ENCODE peak calls at places on chromosomes 2 and 18, in four cellular contexts. One of them, this sample, is unnamed.

GRCh38 chr2:159362816-159363251 is 76.3 kb upstream of the WDSUB1 start:
- DNase-seq in brain microvascular endothelial cell: no peak
- DNase-seq in HCT116: no peak
- DNase-seq in HepG2: peak; percentile 12
- DNase-seq in this sample: peak; percentile 25

GRCh38 chr18:34794346-34794745 is 84.2 kb downstream of the DTNA start:
- DNase-seq in brain microvascular endothelial cell: no peak
- DNase-seq in HCT116: no peak
- DNase-seq in HepG2: no peak
- DNase-seq in this sample: no peak

GRCh38 chr2:208253518-208254117 is 1.3 kb downstream of the IDH1 start:
- DNase-seq in brain microvascular endothelial cell: no peak
- DNase-seq in HCT116: no peak
- DNase-seq in HepG2: no peak
- DNase-seq in this sample: peak; percentile 71

GRCh38 chr2:148622390-148622789 is 22.2 kb upstream of the EPC2 start:
- DNase-seq in brain microvascular endothelial cell: no peak
- DNase-seq in HCT116: no peak
- DNase-seq in HepG2: no peak
- DNase-seq in this sample: no peak

GRCh38 chr2:134982603-134983002 is 64.0 kb downstream of the CCNT2 start:
- DNase-seq in brain microvascular endothelial cell: no peak
- DNase-seq in HCT116: no peak
- DNase-seq in HepG2: no peak
- DNase-seq in this sample: no peak

GRCh38 chr2:172597191-172597842 is 41.4 kb downstream of the PDK1 start:
- DNase-seq in brain microvascular endothelial cell: no peak
- DNase-seq in HCT116: no peak
- DNase-seq in HepG2: no peak
- DNase-seq in this sample: no peak

GRCh38 chr2:159902722-159903121 is 104.7 kb upstream of the CD302 start:
- DNase-seq in brain microvascular endothelial cell: no peak
- DNase-seq in HCT116: no peak
- DNase-seq in HepG2: no peak
- DNase-seq in this sample: no peak

GRCh38 chr2:31324000-31324633 is 90.2 kb downstream of the EHD3 start:
- DNase-seq in brain microvascular endothelial cell: no peak
- DNase-seq in HCT116: no peak
- DNase-seq in HepG2: no peak
- DNase-seq in this sample: no peak

GRCh38 chr2:221500501-221501209 is 71.4 kb downstream of the EPHA4 start:
- DNase-seq in brain microvascular endothelial cell: no peak
- DNase-seq in HCT116: no peak
- DNase-seq in HepG2: no peak
- DNase-seq in this sample: no peak

GRCh38 chr2:231672617-231673347 is 35.5 kb upstream of the PTMA start:
- DNase-seq in brain microvascular endothelial cell: peak; percentile 45
- DNase-seq in HCT116: peak; percentile 79
- DNase-seq in HepG2: peak; percentile 71
- DNase-seq in this sample: peak; percentile 90

GRCh38 chr18:11842562-11842961 is 8.7 kb upstream of the CHMP1B start:
- DNase-seq in brain microvascular endothelial cell: no peak
- DNase-seq in HCT116: no peak
- DNase-seq in HepG2: no peak
- DNase-seq in this sample: no peak

GRCh38 chr2:8886876-8887275 is 49.5 kb upstream of the KIDINS220 start:
- DNase-seq in brain microvascular endothelial cell: no peak
- DNase-seq in HCT116: no peak
- DNase-seq in HepG2: no peak
- DNase-seq in this sample: no peak

GRCh38 chr2:97788986-97789644 is 75.7 kb downstream of the ZAP70 start:
- DNase-seq in brain microvascular endothelial cell: no peak
- DNase-seq in HCT116: no peak
- DNase-seq in HepG2: no peak
- DNase-seq in this sample: peak; percentile 47

GRCh38 chr2:45826889-45827635 is 175.6 kb downstream of the PRKCE start:
- DNase-seq in brain microvascular endothelial cell: peak; percentile 16
- DNase-seq in HCT116: no peak
- DNase-seq in HepG2: no peak
- DNase-seq in this sample: no peak

GRCh38 chr18:75211002-75211621 is 515 bp downstream of the TSHZ1 start:
- DNase-seq in brain microvascular endothelial cell: no peak
- DNase-seq in HCT116: no peak
- DNase-seq in HepG2: peak; percentile 19
- DNase-seq in this sample: no peak

GRCh38 chr2:238754259-238754658 is 93.6 kb upstream of the TWIST2 start:
- DNase-seq in brain microvascular endothelial cell: no peak
- DNase-seq in HCT116: peak; percentile 22
- DNase-seq in HepG2: no peak
- DNase-seq in this sample: no peak

GRCh38 chr2:150889141-150889540 is 372.5 kb downstream of the RBM43 start:
- DNase-seq in brain microvascular endothelial cell: no peak
- DNase-seq in HCT116: no peak
- DNase-seq in HepG2: no peak
- DNase-seq in this sample: no peak

GRCh38 chr2:204892506-204893255 is 347.4 kb downstream of the PARD3B start:
- DNase-seq in brain microvascular endothelial cell: peak; percentile 38
- DNase-seq in HCT116: no peak
- DNase-seq in HepG2: no peak
- DNase-seq in this sample: peak; percentile 72

GRCh38 chr2:176752295-176752694 is 460.3 kb upstream of the HNRNPA3 start:
- DNase-seq in brain microvascular endothelial cell: no peak
- DNase-seq in HCT116: no peak
- DNase-seq in HepG2: no peak
- DNase-seq in this sample: no peak

GRCh38 chr2:15584316-15584715 is 7.4 kb upstream of the DDX1 start:
- DNase-seq in brain microvascular endothelial cell: no peak
- DNase-seq in HCT116: no peak
- DNase-seq in HepG2: no peak
- DNase-seq in this sample: no peak

GRCh38 chr2:216535454-216535995 is 36.9 kb downstream of the RPL37A start:
- DNase-seq in brain microvascular endothelial cell: peak; percentile 94
- DNase-seq in HCT116: no peak
- DNase-seq in HepG2: peak; percentile 52
- DNase-seq in this sample: peak; percentile 87

GRCh38 chr2:157592983-157593382 is 35.7 kb downstream of the ACVR1C start:
- DNase-seq in brain microvascular endothelial cell: peak; percentile 12
- DNase-seq in HCT116: no peak
- DNase-seq in HepG2: peak; percentile 4
- DNase-seq in this sample: no peak

DNA sequence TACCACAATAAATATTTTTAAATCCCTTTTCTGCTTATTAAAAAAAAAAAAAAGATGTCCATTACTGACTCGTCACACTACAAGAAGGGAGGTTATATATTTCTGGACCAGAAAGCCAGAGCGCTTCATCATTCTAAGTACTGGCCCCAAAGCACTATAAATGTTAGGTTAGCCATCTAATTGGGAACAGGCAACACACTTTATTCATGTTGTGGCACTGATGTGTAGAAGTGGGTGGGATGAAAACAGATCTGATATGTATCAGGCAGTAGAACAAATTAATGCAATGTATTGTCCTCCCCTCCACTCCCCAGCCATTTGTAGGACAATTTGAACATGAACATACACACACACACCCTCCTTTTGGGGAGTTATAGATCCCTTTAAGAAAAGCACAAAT is 24.4 kb downstream of the LANCL1 start:
- DNase-seq in brain microvascular endothelial cell: no peak
- DNase-seq in HCT116: no peak
- DNase-seq in HepG2: no peak
- DNase-seq in this sample: no peak
- H3K27ac ChIP-seq in brain microvascular endothelial cell: no peak overlapping the region
- H3K27ac ChIP-seq in HCT116: no peak overlapping the region
- H3K27ac ChIP-seq in HepG2: no peak overlapping the region
- H3K27ac ChIP-seq in this sample: no peak overlapping the region

GRCh38 chr2:235614900-235615712 is 121.3 kb downstream of the AGAP1 start:
- DNase-seq in brain microvascular endothelial cell: peak; percentile 54
- DNase-seq in HCT116: no peak
- DNase-seq in HepG2: peak; percentile 53
- DNase-seq in this sample: peak; percentile 93
- H3K27ac ChIP-seq in brain microvascular endothelial cell: peak overlapping the region; percentile 22
- H3K27ac ChIP-seq in HCT116: no peak overlapping the region
- H3K27ac ChIP-seq in HepG2: peak overlapping the region; percentile 35
- H3K27ac ChIP-seq in this sample: peak overlapping the region; percentile 96

DNA sequence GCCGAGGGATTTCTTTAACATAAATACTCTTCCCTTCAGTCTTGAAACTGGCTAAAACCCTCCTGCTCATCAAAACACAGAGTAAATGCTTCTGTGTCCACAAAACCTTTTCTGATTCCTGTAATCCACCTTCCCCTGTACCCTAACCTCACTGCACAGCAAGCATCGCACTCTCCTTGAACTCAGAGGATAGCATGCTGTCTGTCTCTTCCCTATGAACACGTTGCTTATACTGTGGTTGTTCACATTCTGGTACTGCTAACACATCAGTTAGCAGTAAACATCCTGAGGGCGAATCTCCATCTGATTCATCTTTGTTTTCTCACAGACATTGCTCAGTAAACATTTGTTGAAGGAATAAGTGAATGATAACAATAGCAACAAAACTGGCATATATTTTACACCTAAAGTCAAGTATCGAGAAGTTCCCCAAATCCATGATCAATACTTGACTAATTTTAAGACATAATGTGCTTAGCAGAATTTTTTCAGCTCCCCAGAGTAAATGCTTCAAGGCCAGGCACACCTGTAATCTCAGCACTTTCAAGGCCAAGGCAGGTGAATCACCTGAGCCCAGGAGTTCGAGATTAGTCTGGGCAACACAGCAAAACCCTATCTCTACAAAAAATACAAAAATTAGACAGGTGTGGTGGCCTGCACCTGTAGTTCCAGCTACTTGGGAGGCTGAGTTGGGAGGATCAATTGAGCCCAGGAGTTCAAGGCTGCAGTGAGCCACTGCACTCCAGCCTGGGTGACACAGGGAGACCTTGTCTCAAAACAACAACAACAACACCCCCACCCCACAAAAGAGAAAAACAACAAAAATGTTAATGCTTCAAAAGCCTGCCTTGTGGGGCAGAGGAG is 45.6 kb upstream of the LPIN2 start:
- DNase-seq in brain microvascular endothelial cell: no peak
- DNase-seq in HCT116: no peak
- DNase-seq in HepG2: peak; percentile 84
- DNase-seq in this sample: no peak
- H3K27ac ChIP-seq in brain microvascular endothelial cell: no peak overlapping the region
- H3K27ac ChIP-seq in HCT116: no peak overlapping the region
- H3K27ac ChIP-seq in HepG2: peak overlapping the region; percentile 92
- H3K27ac ChIP-seq in this sample: no peak overlapping the region

GRCh38 chr2:27297195-27297594 is 11.1 kb downstream of the UCN start:
- DNase-seq in brain microvascular endothelial cell: no peak
- DNase-seq in HCT116: no peak
- DNase-seq in HepG2: no peak
- DNase-seq in this sample: no peak
- H3K27ac ChIP-seq in brain microvascular endothelial cell: no peak overlapping the region
- H3K27ac ChIP-seq in HCT116: no peak overlapping the region
- H3K27ac ChIP-seq in HepG2: no peak overlapping the region
- H3K27ac ChIP-seq in this sample: no peak overlapping the region

GRCh38 chr2:99354060-99354459 is 16.9 kb downstream of the EIF5B start:
- DNase-seq in brain microvascular endothelial cell: no peak
- DNase-seq in HCT116: no peak
- DNase-seq in HepG2: no peak
- DNase-seq in this sample: peak; percentile 15
- H3K27ac ChIP-seq in brain microvascular endothelial cell: no peak overlapping the region
- H3K27ac ChIP-seq in HCT116: no peak overlapping the region
- H3K27ac ChIP-seq in HepG2: no peak overlapping the region
- H3K27ac ChIP-seq in this sample: peak overlapping the region; percentile 38

DNA sequence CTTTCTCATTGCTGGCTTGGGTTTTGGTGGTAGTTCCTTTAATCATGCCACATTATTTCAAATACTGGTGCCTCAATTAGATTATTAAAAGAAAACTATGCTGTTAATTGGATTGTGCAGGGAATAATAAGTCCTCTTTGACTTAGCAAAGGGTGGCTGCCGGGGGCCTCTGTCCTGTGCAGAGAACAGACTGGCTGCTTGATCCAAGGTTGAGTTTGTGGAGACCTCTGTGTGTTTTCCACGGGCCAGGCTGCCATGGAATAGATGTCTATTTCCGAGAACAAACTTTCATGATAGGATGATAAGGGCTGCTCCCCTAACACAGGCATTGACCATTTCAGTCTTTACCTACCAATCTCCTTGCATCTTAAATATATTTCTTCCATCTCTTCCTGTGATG is 30.4 kb upstream of the OTOS start:
- DNase-seq in brain microvascular endothelial cell: no peak
- DNase-seq in HCT116: no peak
- DNase-seq in HepG2: no peak
- DNase-seq in this sample: peak; percentile 39
- H3K27ac ChIP-seq in brain microvascular endothelial cell: no peak overlapping the region
- H3K27ac ChIP-seq in HCT116: no peak overlapping the region
- H3K27ac ChIP-seq in HepG2: no peak overlapping the region
- H3K27ac ChIP-seq in this sample: no peak overlapping the region

This sample was measured in osteoblast.